ENCODE peak calls at places on chromosomes 13 and 19, in four cellular contexts. F, B, V and R are unnamed samples. For H3K4me1, the result is how much of the 10 kb centered on the place peaks cover.

GRCh38 chr13:52454825-52455676 is at the start of gene CKAP2:
- DNase-seq in F (peak), B (peak), V (peak), R (peak)

GRCh38 chr13:24282256-24282655 is 27.1 kb upstream of the C1QTNF9 start:
- DNase-seq in F (no peak), B (no peak), V (no peak), R (no peak)

GRCh38 chr13:24274452-24274971 is 34.9 kb upstream of the C1QTNF9 start:
- DNase-seq in F (no peak), B (no peak), V (no peak), R (no peak)

GRCh38 chr19:29805026-29805925 is 6.5 kb upstream of the CCNE1 start:
- DNase-seq in F (peak), B (no peak), V (no peak), R (peak)

GRCh38 chr13:21453352-21454089 is 5.6 kb downstream of the ZDHHC20 start:
- DNase-seq in F (no peak), B (no peak), V (no peak), R (no peak)

GRCh38 chr13:38783992-38784875 is 97.4 kb downstream of the FREM2 start:
- DNase-seq in F (peak), B (no peak), V (no peak), R (no peak)

GRCh38 chr13:76878043-76878442 is 8.2 kb downstream of the KCTD12 start:
- DNase-seq in F (no peak), B (no peak), V (no peak), R (no peak)

GRCh38 chr13:59111711-59112110 is 1052.0 kb downstream of the DIAPH3 start:
- DNase-seq in F (no peak), B (no peak), V (no peak), R (no peak)

DNA sequence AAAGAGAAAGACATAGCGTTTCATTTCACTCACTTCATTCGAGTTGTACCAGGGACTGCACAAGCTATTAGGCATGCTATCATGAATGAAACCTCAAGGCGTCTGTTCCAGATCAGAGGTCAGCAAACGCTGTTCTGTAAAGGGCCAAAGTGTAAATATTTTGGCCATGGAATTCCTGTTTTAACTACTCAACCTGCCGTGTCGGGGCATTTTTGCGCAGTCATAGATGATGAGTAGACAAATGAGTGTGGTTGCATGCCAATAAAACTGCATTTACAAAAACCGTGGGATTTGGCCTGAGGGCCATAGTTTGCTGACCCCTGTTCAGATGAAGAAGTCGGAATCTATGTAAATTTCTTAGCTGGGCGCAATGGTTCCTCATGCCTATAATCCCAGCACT is 6.5 kb downstream of the INSR start:
- DNase-seq in F (no peak), B (no peak), V (no peak), R (no peak)
- H3K4me1 ChIP-seq in F (half or more), B (under half), V (under half), R (under half)

GRCh38 chr13:40315416-40316064 is 350.9 kb downstream of the FOXO1 start:
- DNase-seq in F (no peak), B (no peak), V (no peak), R (no peak)

GRCh38 chr13:40313269-40314200 is 352.9 kb downstream of the FOXO1 start:
- DNase-seq in F (no peak), B (no peak), V (no peak), R (no peak)

GRCh38 chr13:40304391-40304790 is 362.1 kb downstream of the FOXO1 start:
- DNase-seq in F (no peak), B (no peak), V (no peak), R (no peak)

GRCh38 chr13:40306817-40307216 is 359.6 kb downstream of the FOXO1 start:
- DNase-seq in F (no peak), B (no peak), V (no peak), R (no peak)

GRCh38 chr13:40309881-40310280 is 356.6 kb downstream of the FOXO1 start:
- DNase-seq in F (no peak), B (no peak), V (no peak), R (no peak)
- H3K4me1 ChIP-seq in F (under half), B (under half), V (under half), R (under half)

GRCh38 chr19:14114439-14114838 is 3.1 kb downstream of the PRKACA start:
- DNase-seq in F (no peak), B (no peak), V (no peak), R (no peak)
- H3K4me1 ChIP-seq in F (half or more), B (under half), V (half or more), R (half or more)

GRCh38 chr13:30370146-30370545 is 52.1 kb upstream of the UBE2L5 start:
- DNase-seq in F (no peak), B (no peak), V (no peak), R (no peak)
- H3K4me1 ChIP-seq in F (under half), B (under half), V (under half), R (under half)

GRCh38 chr19:35346193-35347052 is 1.3 kb upstream of the FFAR1 start:
- DNase-seq in F (peak), B (peak), V (no peak), R (peak)
- H3K4me1 ChIP-seq in F (under half), B (under half), V (under half), R (under half)